ENCODE peak calls at places on chromosomes 13 and 19, in ten cellular contexts. One of them, this sample, is unnamed.

GRCh38 chr19:858868-859843 is at the start of gene CFD:
- DNase-seq in H7: peak; percentile 58
- DNase-seq in activated naive CD4-positive, alpha-beta T cell: no peak
- DNase-seq in stimulated activated CD8-positive, alpha-beta memory T cell treated with anti-CD3 and anti-CD28 coated beads, Interleukin-2, amount 100 ng/mL, for 48 hours: no peak
- DNase-seq in stimulated activated CD4-positive, alpha-beta T cell treated with anti-CD3 and anti-CD28 coated beads, TNF-alpha, amount 100 ng/mL, for 1 hour: no peak
- DNase-seq in type B pancreatic cell: no peak
- DNase-seq in NCI-H1105: no peak
- DNase-seq in upper lobe of left lung: peak; percentile 92
- DNase-seq in NCI-H2081: no peak
- DNase-seq in NCI-H510A treated with DMSO at 0.1 percent for 48 hours: no peak
- DNase-seq in this sample: peak; percentile 57

GRCh38 chr13:77343841-77344240 is 16.9 kb upstream of the MYCBP2 start:
- DNase-seq in H7: no peak
- DNase-seq in activated naive CD4-positive, alpha-beta T cell: no peak
- DNase-seq in stimulated activated CD8-positive, alpha-beta memory T cell treated with anti-CD3 and anti-CD28 coated beads, Interleukin-2, amount 100 ng/mL, for 48 hours: no peak
- DNase-seq in stimulated activated CD4-positive, alpha-beta T cell treated with anti-CD3 and anti-CD28 coated beads, TNF-alpha, amount 100 ng/mL, for 1 hour: no peak
- DNase-seq in type B pancreatic cell: no peak
- DNase-seq in NCI-H1105: no peak
- DNase-seq in upper lobe of left lung: no peak
- DNase-seq in NCI-H2081: no peak
- DNase-seq in NCI-H510A treated with DMSO at 0.1 percent for 48 hours: no peak
- DNase-seq in this sample: no peak

GRCh38 chr19:41816761-41817160 is 20.4 kb downstream of the CEACAM3 start:
- DNase-seq in H7: no peak
- DNase-seq in activated naive CD4-positive, alpha-beta T cell: no peak
- DNase-seq in stimulated activated CD8-positive, alpha-beta memory T cell treated with anti-CD3 and anti-CD28 coated beads, Interleukin-2, amount 100 ng/mL, for 48 hours: no peak
- DNase-seq in stimulated activated CD4-positive, alpha-beta T cell treated with anti-CD3 and anti-CD28 coated beads, TNF-alpha, amount 100 ng/mL, for 1 hour: no peak
- DNase-seq in type B pancreatic cell: no peak
- DNase-seq in NCI-H1105: no peak
- DNase-seq in upper lobe of left lung: no peak
- DNase-seq in NCI-H2081: no peak
- DNase-seq in NCI-H510A treated with DMSO at 0.1 percent for 48 hours: no peak
- DNase-seq in this sample: no peak

GRCh38 chr19:45954132-45954531 is 19.5 kb downstream of the NOVA2 start:
- DNase-seq in H7: peak; percentile 67
- DNase-seq in activated naive CD4-positive, alpha-beta T cell: no peak
- DNase-seq in stimulated activated CD8-positive, alpha-beta memory T cell treated with anti-CD3 and anti-CD28 coated beads, Interleukin-2, amount 100 ng/mL, for 48 hours: no peak
- DNase-seq in stimulated activated CD4-positive, alpha-beta T cell treated with anti-CD3 and anti-CD28 coated beads, TNF-alpha, amount 100 ng/mL, for 1 hour: no peak
- DNase-seq in type B pancreatic cell: no peak
- DNase-seq in NCI-H1105: no peak
- DNase-seq in upper lobe of left lung: no peak
- DNase-seq in NCI-H2081: no peak
- DNase-seq in NCI-H510A treated with DMSO at 0.1 percent for 48 hours: no peak
- DNase-seq in this sample: peak; percentile 76

GRCh38 chr19:47107201-47107952 is 6.2 kb downstream of the ZC3H4 start:
- DNase-seq in H7: no peak
- DNase-seq in activated naive CD4-positive, alpha-beta T cell: no peak
- DNase-seq in stimulated activated CD8-positive, alpha-beta memory T cell treated with anti-CD3 and anti-CD28 coated beads, Interleukin-2, amount 100 ng/mL, for 48 hours: no peak
- DNase-seq in stimulated activated CD4-positive, alpha-beta T cell treated with anti-CD3 and anti-CD28 coated beads, TNF-alpha, amount 100 ng/mL, for 1 hour: no peak
- DNase-seq in type B pancreatic cell: no peak
- DNase-seq in NCI-H1105: no peak
- DNase-seq in upper lobe of left lung: no peak
- DNase-seq in NCI-H2081: no peak
- DNase-seq in NCI-H510A treated with DMSO at 0.1 percent for 48 hours: no peak
- DNase-seq in this sample: no peak

GRCh38 chr13:113364371-113364932 is 522 bp upstream of the GRTP1 start:
- DNase-seq in H7: no peak
- DNase-seq in activated naive CD4-positive, alpha-beta T cell: no peak
- DNase-seq in stimulated activated CD8-positive, alpha-beta memory T cell treated with anti-CD3 and anti-CD28 coated beads, Interleukin-2, amount 100 ng/mL, for 48 hours: no peak
- DNase-seq in stimulated activated CD4-positive, alpha-beta T cell treated with anti-CD3 and anti-CD28 coated beads, TNF-alpha, amount 100 ng/mL, for 1 hour: no peak
- DNase-seq in type B pancreatic cell: peak; percentile 70
- DNase-seq in NCI-H1105: no peak
- DNase-seq in upper lobe of left lung: peak; percentile 84
- DNase-seq in NCI-H2081: no peak
- DNase-seq in NCI-H510A treated with DMSO at 0.1 percent for 48 hours: no peak
- DNase-seq in this sample: peak; percentile 64

GRCh38 chr13:97724450-97724849 is 229.0 kb upstream of the IPO5 start:
- DNase-seq in H7: no peak
- DNase-seq in activated naive CD4-positive, alpha-beta T cell: no peak
- DNase-seq in stimulated activated CD8-positive, alpha-beta memory T cell treated with anti-CD3 and anti-CD28 coated beads, Interleukin-2, amount 100 ng/mL, for 48 hours: no peak
- DNase-seq in stimulated activated CD4-positive, alpha-beta T cell treated with anti-CD3 and anti-CD28 coated beads, TNF-alpha, amount 100 ng/mL, for 1 hour: no peak
- DNase-seq in type B pancreatic cell: no peak
- DNase-seq in NCI-H1105: no peak
- DNase-seq in upper lobe of left lung: no peak
- DNase-seq in NCI-H2081: no peak
- DNase-seq in NCI-H510A treated with DMSO at 0.1 percent for 48 hours: no peak
- DNase-seq in this sample: no peak

GRCh38 chr13:99004931-99005330 is 27.1 kb upstream of the DOCK9 start:
- DNase-seq in H7: no peak
- DNase-seq in activated naive CD4-positive, alpha-beta T cell: no peak
- DNase-seq in stimulated activated CD8-positive, alpha-beta memory T cell treated with anti-CD3 and anti-CD28 coated beads, Interleukin-2, amount 100 ng/mL, for 48 hours: no peak
- DNase-seq in stimulated activated CD4-positive, alpha-beta T cell treated with anti-CD3 and anti-CD28 coated beads, TNF-alpha, amount 100 ng/mL, for 1 hour: no peak
- DNase-seq in type B pancreatic cell: no peak
- DNase-seq in NCI-H1105: no peak
- DNase-seq in upper lobe of left lung: no peak
- DNase-seq in NCI-H2081: no peak
- DNase-seq in NCI-H510A treated with DMSO at 0.1 percent for 48 hours: no peak
- DNase-seq in this sample: no peak

GRCh38 chr13:24511824-24512207 is 762 bp downstream of the PARP4 start:
- DNase-seq in H7: no peak
- DNase-seq in activated naive CD4-positive, alpha-beta T cell: no peak
- DNase-seq in stimulated activated CD8-positive, alpha-beta memory T cell treated with anti-CD3 and anti-CD28 coated beads, Interleukin-2, amount 100 ng/mL, for 48 hours: no peak
- DNase-seq in stimulated activated CD4-positive, alpha-beta T cell treated with anti-CD3 and anti-CD28 coated beads, TNF-alpha, amount 100 ng/mL, for 1 hour: no peak
- DNase-seq in type B pancreatic cell: no peak
- DNase-seq in NCI-H1105: no peak
- DNase-seq in upper lobe of left lung: no peak
- DNase-seq in NCI-H2081: no peak
- DNase-seq in NCI-H510A treated with DMSO at 0.1 percent for 48 hours: peak; percentile 27
- DNase-seq in this sample: peak; percentile 26

GRCh38 chr19:14450168-14450874 is 17.2 kb downstream of the PKN1 start:
- DNase-seq in H7: peak; percentile 99
- DNase-seq in activated naive CD4-positive, alpha-beta T cell: no peak
- DNase-seq in stimulated activated CD8-positive, alpha-beta memory T cell treated with anti-CD3 and anti-CD28 coated beads, Interleukin-2, amount 100 ng/mL, for 48 hours: peak; percentile 72
- DNase-seq in stimulated activated CD4-positive, alpha-beta T cell treated with anti-CD3 and anti-CD28 coated beads, TNF-alpha, amount 100 ng/mL, for 1 hour: peak; percentile 50
- DNase-seq in type B pancreatic cell: no peak
- DNase-seq in NCI-H1105: no peak
- DNase-seq in upper lobe of left lung: peak; percentile 72
- DNase-seq in NCI-H2081: no peak
- DNase-seq in NCI-H510A treated with DMSO at 0.1 percent for 48 hours: no peak
- DNase-seq in this sample: no peak

GRCh38 chr13:51221674-51222509 is at the start of gene FAM124A:
- DNase-seq in H7: peak; percentile 90
- DNase-seq in activated naive CD4-positive, alpha-beta T cell: no peak
- DNase-seq in stimulated activated CD8-positive, alpha-beta memory T cell treated with anti-CD3 and anti-CD28 coated beads, Interleukin-2, amount 100 ng/mL, for 48 hours: peak; percentile 40
- DNase-seq in stimulated activated CD4-positive, alpha-beta T cell treated with anti-CD3 and anti-CD28 coated beads, TNF-alpha, amount 100 ng/mL, for 1 hour: peak; percentile 45
- DNase-seq in type B pancreatic cell: peak; percentile 80
- DNase-seq in NCI-H1105: no peak
- DNase-seq in upper lobe of left lung: peak; percentile 94
- DNase-seq in NCI-H2081: peak; percentile 51
- DNase-seq in NCI-H510A treated with DMSO at 0.1 percent for 48 hours: no peak
- DNase-seq in this sample: peak; percentile 68

GRCh38 chr13:47457631-47458030 is 543.4 kb downstream of the SUCLA2 start:
- DNase-seq in H7: no peak
- DNase-seq in activated naive CD4-positive, alpha-beta T cell: no peak
- DNase-seq in stimulated activated CD8-positive, alpha-beta memory T cell treated with anti-CD3 and anti-CD28 coated beads, Interleukin-2, amount 100 ng/mL, for 48 hours: no peak
- DNase-seq in stimulated activated CD4-positive, alpha-beta T cell treated with anti-CD3 and anti-CD28 coated beads, TNF-alpha, amount 100 ng/mL, for 1 hour: no peak
- DNase-seq in type B pancreatic cell: no peak
- DNase-seq in NCI-H1105: no peak
- DNase-seq in upper lobe of left lung: no peak
- DNase-seq in NCI-H2081: no peak
- DNase-seq in NCI-H510A treated with DMSO at 0.1 percent for 48 hours: no peak
- DNase-seq in this sample: no peak

GRCh38 chr13:32001392-32001768 is 30.2 kb upstream of the FRY start:
- DNase-seq in H7: peak; percentile 72
- DNase-seq in activated naive CD4-positive, alpha-beta T cell: no peak
- DNase-seq in stimulated activated CD8-positive, alpha-beta memory T cell treated with anti-CD3 and anti-CD28 coated beads, Interleukin-2, amount 100 ng/mL, for 48 hours: no peak
- DNase-seq in stimulated activated CD4-positive, alpha-beta T cell treated with anti-CD3 and anti-CD28 coated beads, TNF-alpha, amount 100 ng/mL, for 1 hour: no peak
- DNase-seq in type B pancreatic cell: no peak
- DNase-seq in NCI-H1105: no peak
- DNase-seq in upper lobe of left lung: no peak
- DNase-seq in NCI-H2081: no peak
- DNase-seq in NCI-H510A treated with DMSO at 0.1 percent for 48 hours: peak; percentile 33
- DNase-seq in this sample: peak; percentile 34

GRCh38 chr13:34897220-34897619 is 44.9 kb upstream of the NBEA start:
- DNase-seq in H7: no peak
- DNase-seq in activated naive CD4-positive, alpha-beta T cell: no peak
- DNase-seq in stimulated activated CD8-positive, alpha-beta memory T cell treated with anti-CD3 and anti-CD28 coated beads, Interleukin-2, amount 100 ng/mL, for 48 hours: no peak
- DNase-seq in stimulated activated CD4-positive, alpha-beta T cell treated with anti-CD3 and anti-CD28 coated beads, TNF-alpha, amount 100 ng/mL, for 1 hour: no peak
- DNase-seq in type B pancreatic cell: no peak
- DNase-seq in NCI-H1105: no peak
- DNase-seq in upper lobe of left lung: no peak
- DNase-seq in NCI-H2081: no peak
- DNase-seq in NCI-H510A treated with DMSO at 0.1 percent for 48 hours: no peak
- DNase-seq in this sample: no peak

GRCh38 chr19:15631817-15632216 is 8.9 kb upstream of the CYP4F3 start:
- DNase-seq in H7: peak; percentile 52
- DNase-seq in activated naive CD4-positive, alpha-beta T cell: no peak
- DNase-seq in stimulated activated CD8-positive, alpha-beta memory T cell treated with anti-CD3 and anti-CD28 coated beads, Interleukin-2, amount 100 ng/mL, for 48 hours: peak; percentile 7
- DNase-seq in stimulated activated CD4-positive, alpha-beta T cell treated with anti-CD3 and anti-CD28 coated beads, TNF-alpha, amount 100 ng/mL, for 1 hour: no peak
- DNase-seq in type B pancreatic cell: no peak
- DNase-seq in NCI-H1105: no peak
- DNase-seq in upper lobe of left lung: no peak
- DNase-seq in NCI-H2081: no peak
- DNase-seq in NCI-H510A treated with DMSO at 0.1 percent for 48 hours: no peak
- DNase-seq in this sample: peak; percentile 3

GRCh38 chr13:96672016-96672415 is 322.3 kb downstream of the OXGR1 start:
- DNase-seq in H7: no peak
- DNase-seq in activated naive CD4-positive, alpha-beta T cell: no peak
- DNase-seq in stimulated activated CD8-positive, alpha-beta memory T cell treated with anti-CD3 and anti-CD28 coated beads, Interleukin-2, amount 100 ng/mL, for 48 hours: no peak
- DNase-seq in stimulated activated CD4-positive, alpha-beta T cell treated with anti-CD3 and anti-CD28 coated beads, TNF-alpha, amount 100 ng/mL, for 1 hour: no peak
- DNase-seq in type B pancreatic cell: no peak
- DNase-seq in NCI-H1105: no peak
- DNase-seq in upper lobe of left lung: no peak
- DNase-seq in NCI-H2081: no peak
- DNase-seq in NCI-H510A treated with DMSO at 0.1 percent for 48 hours: no peak
- DNase-seq in this sample: no peak

GRCh38 chr19:41192574-41193419 is at the start of gene CYP2S1:
- DNase-seq in H7: peak; percentile 95
- DNase-seq in activated naive CD4-positive, alpha-beta T cell: no peak
- DNase-seq in stimulated activated CD8-positive, alpha-beta memory T cell treated with anti-CD3 and anti-CD28 coated beads, Interleukin-2, amount 100 ng/mL, for 48 hours: no peak
- DNase-seq in stimulated activated CD4-positive, alpha-beta T cell treated with anti-CD3 and anti-CD28 coated beads, TNF-alpha, amount 100 ng/mL, for 1 hour: no peak
- DNase-seq in type B pancreatic cell: no peak
- DNase-seq in NCI-H1105: no peak
- DNase-seq in upper lobe of left lung: peak; percentile 89
- DNase-seq in NCI-H2081: no peak
- DNase-seq in NCI-H510A treated with DMSO at 0.1 percent for 48 hours: no peak
- DNase-seq in this sample: no peak

GRCh38 chr19:55432355-55432959 is 10.6 kb downstream of the SHISA7 start:
- DNase-seq in H7: no peak
- DNase-seq in activated naive CD4-positive, alpha-beta T cell: no peak
- DNase-seq in stimulated activated CD8-positive, alpha-beta memory T cell treated with anti-CD3 and anti-CD28 coated beads, Interleukin-2, amount 100 ng/mL, for 48 hours: no peak
- DNase-seq in stimulated activated CD4-positive, alpha-beta T cell treated with anti-CD3 and anti-CD28 coated beads, TNF-alpha, amount 100 ng/mL, for 1 hour: no peak
- DNase-seq in type B pancreatic cell: no peak
- DNase-seq in NCI-H1105: no peak
- DNase-seq in upper lobe of left lung: no peak
- DNase-seq in NCI-H2081: no peak
- DNase-seq in NCI-H510A treated with DMSO at 0.1 percent for 48 hours: no peak
- DNase-seq in this sample: no peak

GRCh38 chr13:41008349-41008980 is 10.7 kb downstream of the ELF1 start:
- DNase-seq in H7: no peak
- DNase-seq in activated naive CD4-positive, alpha-beta T cell: no peak
- DNase-seq in stimulated activated CD8-positive, alpha-beta memory T cell treated with anti-CD3 and anti-CD28 coated beads, Interleukin-2, amount 100 ng/mL, for 48 hours: no peak
- DNase-seq in stimulated activated CD4-positive, alpha-beta T cell treated with anti-CD3 and anti-CD28 coated beads, TNF-alpha, amount 100 ng/mL, for 1 hour: no peak
- DNase-seq in type B pancreatic cell: no peak
- DNase-seq in NCI-H1105: no peak
- DNase-seq in upper lobe of left lung: no peak
- DNase-seq in NCI-H2081: no peak
- DNase-seq in NCI-H510A treated with DMSO at 0.1 percent for 48 hours: no peak
- DNase-seq in this sample: no peak

GRCh38 chr13:23701646-23702045 is 131.4 kb downstream of the TNFRSF19 start:
- DNase-seq in H7: no peak
- DNase-seq in activated naive CD4-positive, alpha-beta T cell: no peak
- DNase-seq in stimulated activated CD8-positive, alpha-beta memory T cell treated with anti-CD3 and anti-CD28 coated beads, Interleukin-2, amount 100 ng/mL, for 48 hours: no peak
- DNase-seq in stimulated activated CD4-positive, alpha-beta T cell treated with anti-CD3 and anti-CD28 coated beads, TNF-alpha, amount 100 ng/mL, for 1 hour: no peak
- DNase-seq in type B pancreatic cell: no peak
- DNase-seq in NCI-H1105: no peak
- DNase-seq in upper lobe of left lung: peak; percentile 84
- DNase-seq in NCI-H2081: no peak
- DNase-seq in NCI-H510A treated with DMSO at 0.1 percent for 48 hours: no peak
- DNase-seq in this sample: no peak

GRCh38 chr19:17294051-17294891 is 9.0 kb downstream of the ABHD8 start:
- DNase-seq in H7: peak; percentile 97
- DNase-seq in activated naive CD4-positive, alpha-beta T cell: no peak
- DNase-seq in stimulated activated CD8-positive, alpha-beta memory T cell treated with anti-CD3 and anti-CD28 coated beads, Interleukin-2, amount 100 ng/mL, for 48 hours: no peak
- DNase-seq in stimulated activated CD4-positive, alpha-beta T cell treated with anti-CD3 and anti-CD28 coated beads, TNF-alpha, amount 100 ng/mL, for 1 hour: peak; percentile 46
- DNase-seq in type B pancreatic cell: no peak
- DNase-seq in NCI-H1105: no peak
- DNase-seq in upper lobe of left lung: peak; percentile 93
- DNase-seq in NCI-H2081: no peak
- DNase-seq in NCI-H510A treated with DMSO at 0.1 percent for 48 hours: no peak
- DNase-seq in this sample: no peak

GRCh38 chr19:11010041-11010440 is 49.2 kb downstream of the SMARCA4 start:
- DNase-seq in H7: peak; percentile 21
- DNase-seq in activated naive CD4-positive, alpha-beta T cell: no peak
- DNase-seq in stimulated activated CD8-positive, alpha-beta memory T cell treated with anti-CD3 and anti-CD28 coated beads, Interleukin-2, amount 100 ng/mL, for 48 hours: no peak
- DNase-seq in stimulated activated CD4-positive, alpha-beta T cell treated with anti-CD3 and anti-CD28 coated beads, TNF-alpha, amount 100 ng/mL, for 1 hour: no peak
- DNase-seq in type B pancreatic cell: no peak
- DNase-seq in NCI-H1105: no peak
- DNase-seq in upper lobe of left lung: no peak
- DNase-seq in NCI-H2081: no peak
- DNase-seq in NCI-H510A treated with DMSO at 0.1 percent for 48 hours: no peak
- DNase-seq in this sample: no peak

GRCh38 chr13:69363360-69363759 is 744.3 kb upstream of the ATXN8OS start:
- DNase-seq in H7: no peak
- DNase-seq in activated naive CD4-positive, alpha-beta T cell: no peak
- DNase-seq in stimulated activated CD8-positive, alpha-beta memory T cell treated with anti-CD3 and anti-CD28 coated beads, Interleukin-2, amount 100 ng/mL, for 48 hours: no peak
- DNase-seq in stimulated activated CD4-positive, alpha-beta T cell treated with anti-CD3 and anti-CD28 coated beads, TNF-alpha, amount 100 ng/mL, for 1 hour: no peak
- DNase-seq in type B pancreatic cell: no peak
- DNase-seq in NCI-H1105: no peak
- DNase-seq in upper lobe of left lung: no peak
- DNase-seq in NCI-H2081: no peak
- DNase-seq in NCI-H510A treated with DMSO at 0.1 percent for 48 hours: no peak
- DNase-seq in this sample: no peak

GRCh38 chr19:2157452-2157851 is 6.1 kb upstream of the AP3D1 start:
- DNase-seq in H7: no peak
- DNase-seq in activated naive CD4-positive, alpha-beta T cell: no peak
- DNase-seq in stimulated activated CD8-positive, alpha-beta memory T cell treated with anti-CD3 and anti-CD28 coated beads, Interleukin-2, amount 100 ng/mL, for 48 hours: no peak
- DNase-seq in stimulated activated CD4-positive, alpha-beta T cell treated with anti-CD3 and anti-CD28 coated beads, TNF-alpha, amount 100 ng/mL, for 1 hour: no peak
- DNase-seq in type B pancreatic cell: no peak
- DNase-seq in NCI-H1105: no peak
- DNase-seq in upper lobe of left lung: no peak
- DNase-seq in NCI-H2081: no peak
- DNase-seq in NCI-H510A treated with DMSO at 0.1 percent for 48 hours: no peak
- DNase-seq in this sample: no peak

This sample was measured in NCI-H1417.